ENCODE peak calls at places on chromosomes 7 and 10, in five cellular contexts. X is MM.1S, R is RWPE2, N is sigmoid colon, L is transverse colon. G is an unnamed sample.

GRCh38 chr7:27661776-27662489 is 750 bp downstream of the HIBADH start:
- DNase-seq in X (peak; percentile 21), N (peak; percentile 72), R (no peak), L (peak; percentile 37), G (peak; percentile 45)

GRCh38 chr7:107332488-107333269 is 137.2 kb upstream of the GPR22 start:
- DNase-seq in L (no peak), X (peak; percentile 88), R (no peak), N (no peak), G (no peak)

GRCh38 chr7:132560105-132560504 is 16.2 kb downstream of the PLXNA4 start:
- DNase-seq in R (no peak), X (no peak), N (no peak), L (no peak), G (no peak)

GRCh38 chr10:30775779-30776591 is 146.4 kb upstream of the LYZL2 start:
- DNase-seq in R (no peak), X (no peak), N (peak; percentile 81), L (peak; percentile 35), G (no peak)

GRCh38 chr7:128041203-128041602 is 10.0 kb upstream of the LRRC4 start:
- DNase-seq in X (no peak), N (no peak), L (no peak), R (no peak), G (no peak)

GRCh38 chr10:48881937-48882336 is 57.7 kb downstream of the LRRC18 start:
- DNase-seq in X (no peak), R (no peak), L (no peak), N (no peak), G (no peak)

GRCh38 chr7:143285454-143285756 is 647 bp downstream of the TMEM139 start:
- DNase-seq in L (peak; percentile 82), X (no peak), R (no peak), N (no peak), G (no peak)

GRCh38 chr7:111990597-111990996 is 215.6 kb downstream of the DOCK4 start:
- DNase-seq in L (no peak), R (no peak), X (no peak), N (no peak), G (no peak)

GRCh38 chr10:46553238-46554049 is 3.0 kb downstream of the GPRIN2 start:
- DNase-seq in L (peak; percentile 11), X (no peak), R (peak; percentile 67), N (peak; percentile 66), G (peak; percentile 14)

GRCh38 chr10:92753865-92754264 is 64.1 kb downstream of the HHEX start:
- DNase-seq in X (no peak), R (no peak), L (no peak), N (no peak), G (no peak)

GRCh38 chr10:34018129-34018528 is 683.7 kb upstream of the NRP1 start:
- DNase-seq in L (no peak), N (no peak), R (no peak), X (no peak), G (no peak)

GRCh38 chr7:69782917-69783684 is 184.8 kb downstream of the AUTS2 start:
- DNase-seq in R (no peak), N (peak; percentile 85), X (no peak), L (peak; percentile 18), G (peak; percentile 74)

GRCh38 chr10:110360857-110361474 is 56.2 kb upstream of the SMNDC1 start:
- DNase-seq in N (no peak), X (no peak), R (no peak), L (no peak), G (no peak)

GRCh38 chr10:34273340-34273739 is 541.8 kb downstream of the PARD3 start:
- DNase-seq in L (no peak), R (no peak), X (no peak), N (no peak), G (no peak)

GRCh38 chr7:130289478-130289877 is 3.5 kb upstream of the CPA4 start:
- DNase-seq in N (no peak), X (no peak), L (no peak), R (no peak), G (no peak)

GRCh38 chr10:125087897-125088215 is 72.5 kb downstream of the CTBP2 start:
- DNase-seq in L (no peak), N (peak; percentile 57), R (no peak), X (no peak), G (no peak)

GRCh38 chr10:75202321-75203096 is 8.1 kb upstream of the VDAC2 start:
- DNase-seq in R (no peak), L (peak; percentile 60), N (peak; percentile 91), X (no peak), G (peak; percentile 48)

GRCh38 chr7:18393465-18394118 is 102.0 kb upstream of the HDAC9 start:
- DNase-seq in R (no peak), L (no peak), X (no peak), N (no peak), G (no peak)

GRCh38 chr10:108434818-108435217 is 1270.3 kb upstream of the SORCS1 start:
- DNase-seq in X (no peak), L (no peak), N (no peak), R (no peak), G (no peak)

GRCh38 chr10:91251430-91252056 is 31.1 kb downstream of the PCGF5 start:
- DNase-seq in L (peak; percentile 52), R (no peak), N (peak; percentile 75), X (peak; percentile 66), G (peak; percentile 71)

GRCh38 chr10:59675812-59676211 is 33.8 kb downstream of the SLC16A9 start:
- DNase-seq in R (no peak), N (no peak), L (no peak), X (no peak), G (no peak)

GRCh38 chr7:47578581-47579270 is 3.2 kb downstream of the TNS3 start:
- DNase-seq in X (no peak), L (no peak), R (no peak), N (no peak), G (no peak)

GRCh38 chr7:31478744-31479143 is 35.1 kb upstream of the ITPRID1 start:
- DNase-seq in L (no peak), X (peak; percentile 32), N (no peak), R (no peak), G (peak; percentile 62)

GRCh38 chr7:158015403-158016116 is 572.1 kb downstream of the PTPRN2 start:
- DNase-seq in R (no peak), N (no peak), L (no peak), X (no peak), G (peak; percentile 15)

GRCh38 chr7:67311901-67312300 is 315.3 kb downstream of the TYW1 start:
- DNase-seq in N (no peak), R (no peak), X (no peak), L (no peak), G (no peak)
- H3K36me3 ChIP-seq in N (peaks cover 58% of the 10 kb centered on the region), R (peaks cover 78% of the 10 kb centered on the region), X (no peaks in the 10 kb centered on the region), L (no peaks in the 10 kb centered on the region), G (no peaks in the 10 kb centered on the region)

GRCh38 chr7:134941947-134942346 is 44.4 kb upstream of the AGBL3 start:
- DNase-seq in X (no peak), N (no peak), R (no peak), L (no peak), G (no peak)
- H3K27ac ChIP-seq in X (no peak overlapping the region), N (peak overlapping the region; percentile 86), R (peak overlapping the region; percentile 48), L (peak overlapping the region; percentile 16), G (no peak overlapping the region)

DNA sequence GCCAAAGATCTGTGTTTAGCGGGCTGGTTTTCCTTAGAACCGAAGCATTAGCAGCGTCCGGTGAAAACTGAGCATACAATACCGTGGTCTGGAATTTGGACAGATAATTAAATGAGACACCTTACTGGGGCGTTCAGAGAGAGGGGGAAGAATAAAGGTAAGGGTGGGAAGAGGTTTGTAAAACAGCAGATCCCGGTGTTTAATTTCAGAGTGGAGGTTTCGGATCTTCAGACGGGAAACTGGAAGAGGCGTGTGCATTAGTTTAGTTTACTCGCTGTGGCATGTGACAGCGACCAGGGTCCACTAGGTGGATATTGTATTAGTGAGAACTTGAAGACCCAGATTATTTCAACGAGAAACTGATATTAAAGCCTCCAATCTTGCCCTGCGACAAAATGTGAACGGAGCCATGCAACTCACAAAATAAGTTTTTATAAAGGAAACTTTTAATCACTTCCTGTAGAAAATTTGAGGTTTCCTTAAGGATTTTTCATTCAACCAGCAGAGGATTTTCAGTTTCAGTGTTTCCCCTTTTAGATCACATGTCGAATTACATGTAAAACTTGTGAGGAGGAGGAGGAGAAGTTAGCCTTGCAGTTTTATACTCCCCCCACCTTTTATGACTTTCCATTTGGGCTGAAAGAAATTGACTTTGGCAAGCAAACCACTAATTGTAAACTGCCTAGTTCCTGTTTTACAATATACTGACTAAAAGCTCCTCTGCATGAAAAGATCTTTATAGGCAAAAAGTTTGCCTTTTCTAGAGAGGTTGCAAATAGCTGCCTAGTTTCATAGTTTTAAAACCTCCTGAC is 2.8 kb downstream of the BAMBI start:
- DNase-seq in X (no peak), L (no peak), N (no peak), R (no peak), G (peak; percentile 52)
- TF ChIP-seq CTCF in X (no peak), L (peak; percentile 22), N (no peak), R (no peak), G (no peak)

DNA sequence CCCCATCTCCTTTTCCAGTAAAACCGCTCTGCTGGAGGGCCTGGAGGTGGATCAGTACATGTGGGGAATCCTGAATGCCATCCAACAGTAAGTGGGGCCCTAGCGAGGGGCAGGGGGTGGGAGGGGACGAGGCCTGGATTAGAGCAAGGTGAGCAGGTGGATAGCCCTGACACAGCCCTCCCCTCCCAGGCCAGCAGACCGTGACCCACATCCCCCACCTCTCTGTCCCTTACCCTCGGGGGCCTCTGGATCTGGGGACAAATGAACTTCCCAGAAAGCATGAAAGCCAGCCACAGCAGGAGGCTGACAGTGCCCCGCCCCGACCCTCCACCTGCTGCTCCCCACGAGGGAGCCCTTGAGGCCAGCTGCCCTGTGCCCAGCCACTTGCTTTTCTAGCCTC is 41.8 kb upstream of the PPIF start:
- DNase-seq in X (no peak), N (no peak), R (no peak), L (no peak), G (no peak)
- H3K36me3 ChIP-seq in X (no peaks in the 10 kb centered on the region), N (peaks cover 84% of the 10 kb centered on the region), R (peaks cover 44% of the 10 kb centered on the region), L (no peaks in the 10 kb centered on the region), G (no peaks in the 10 kb centered on the region)

GRCh38 chr7:116214921-116215320 is 4.6 kb downstream of the TES start:
- DNase-seq in R (no peak), N (no peak), L (no peak), X (no peak), G (no peak)

GRCh38 chr7:116211006-116211912 is 920 bp downstream of the TES start:
- DNase-seq in X (peak; percentile 96), R (peak; percentile 87), N (peak; percentile 91), L (peak; percentile 92), G (peak; percentile 84)

GRCh38 chr7:116213361-116214155 is 3.2 kb downstream of the TES start:
- DNase-seq in L (no peak), R (no peak), X (no peak), N (no peak), G (no peak)

GRCh38 chr7:116211913-116212596 is 1.7 kb downstream of the TES start:
- DNase-seq in R (no peak), X (no peak), N (no peak), L (no peak), G (peak; percentile 42)

DNA sequence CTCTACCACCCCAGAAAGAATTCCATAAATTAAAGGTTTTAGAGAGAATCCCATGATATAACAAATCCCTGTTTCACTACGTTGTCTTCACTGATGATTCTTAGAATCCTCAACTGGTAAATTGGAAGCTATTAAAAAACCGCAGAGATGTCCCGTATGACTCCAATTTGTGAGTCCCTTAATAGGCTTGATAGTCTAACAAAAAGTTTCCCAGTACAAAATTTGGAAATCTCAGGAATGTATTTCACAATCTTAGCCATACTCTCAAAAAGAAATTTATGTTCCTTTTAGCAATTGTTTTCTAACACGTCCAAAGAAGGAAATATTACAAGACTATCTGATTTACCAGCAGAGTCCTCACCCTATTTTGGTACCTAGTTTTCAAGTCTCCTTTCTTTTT is 2.5 kb downstream of the TES start:
- DNase-seq in R (no peak), N (no peak), L (no peak), X (no peak), G (no peak)
- H3K27ac ChIP-seq in R (peak overlapping the region; percentile 93), N (peak overlapping the region; percentile 95), L (peak overlapping the region; percentile 94), X (no peak overlapping the region), G (no peak overlapping the region)

G was measured in testis.